ENCODE peak calls at places on chromosomes 5 and 9, in six cellular contexts. K is neural progenitor cell, A is right atrium auricular region, T is lung, V is psoas muscle, W is astrocyte. G is an unnamed sample. For H3K4me1 and H3K27me3, the result is how much of the 10 kb centered on the place peaks cover.

GRCh38 chr5:174599992-174600391 is 124.4 kb upstream of the MSX2 start:
- DNase-seq in W (no peak), A (no peak), T (no peak), K (peak), V (no peak), G (no peak)

GRCh38 chr5:62268239-62268638 is 37.8 kb upstream of the KIF2A start:
- DNase-seq in A (no peak), V (no peak), T (peak), K (no peak), W (peak), G (peak)

GRCh38 chr5:161096591-161096990 is 244.6 kb upstream of the ATP10B start:
- DNase-seq in V (no peak), A (no peak), K (no peak), W (no peak), T (no peak), G (no peak)

GRCh38 chr5:68251386-68251785 is 35.8 kb downstream of the PIK3R1 start:
- DNase-seq in T (no peak), A (no peak), V (no peak), W (peak), K (no peak), G (no peak)

GRCh38 chr5:138662599-138662998 is 87.4 kb upstream of the HSPA9 start:
- DNase-seq in W (no peak), T (no peak), A (no peak), K (no peak), V (no peak), G (no peak)

GRCh38 chr5:176187276-176188062 is 50.8 kb upstream of the SIMC1 start:
- DNase-seq in W (no peak), K (no peak), T (no peak), V (no peak), A (peak), G (no peak)

GRCh38 chr5:109354761-109355160 is 55.0 kb downstream of the PJA2 start:
- DNase-seq in K (no peak), W (no peak), T (no peak), V (peak), A (no peak), G (no peak)

GRCh38 chr5:80098951-80099350 is 63.8 kb downstream of the THBS4 start:
- DNase-seq in V (no peak), K (no peak), A (no peak), T (no peak), W (no peak), G (no peak)

GRCh38 chr5:149424371-149425315 is 45.6 kb upstream of the IL17B start:
- DNase-seq in W (no peak), K (no peak), A (no peak), T (no peak), V (peak), G (no peak)

GRCh38 chr5:159203351-159203750 is 6.0 kb downstream of the RNF145 start:
- DNase-seq in K (no peak), W (no peak), A (no peak), T (no peak), V (no peak), G (no peak)

GRCh38 chr5:90792725-90793124 is 234.1 kb downstream of the ADGRV1 start:
- DNase-seq in W (peak), V (no peak), A (no peak), T (no peak), K (no peak), G (no peak)

GRCh38 chr9:2810424-2811075 is 33.3 kb downstream of the PUM3 start:
- DNase-seq in T (no peak), V (no peak), W (peak), A (no peak), K (peak), G (no peak)

GRCh38 chr5:124839371-124839998 is 93.0 kb upstream of the ZNF608 start:
- DNase-seq in V (no peak), A (no peak), T (no peak), K (no peak), W (peak), G (no peak)

GRCh38 chr9:132776268-132776667 is 101.8 kb downstream of the AK8 start:
- DNase-seq in T (no peak), K (no peak), W (no peak), V (no peak), A (no peak), G (no peak)

GRCh38 chr5:124309241-124309977 is 437.0 kb downstream of the ZNF608 start:
- DNase-seq in V (no peak), K (peak), T (no peak), W (no peak), A (no peak), G (no peak)

GRCh38 chr5:86757824-86758223 is 140.1 kb downstream of the COX7C start:
- DNase-seq in T (no peak), W (peak), V (no peak), K (no peak), A (no peak), G (no peak)

GRCh38 chr9:2992427-2992826 is 148.5 kb upstream of the PUM3 start:
- DNase-seq in T (no peak), A (no peak), K (no peak), W (no peak), V (no peak), G (no peak)

GRCh38 chr5:110478899-110479298 is 247.6 kb downstream of the TMEM232 start:
- DNase-seq in W (peak), K (no peak), V (no peak), T (no peak), A (no peak), G (no peak)

GRCh38 chr5:8458038-8458383 is 589.1 kb downstream of the MTRR start:
- DNase-seq in W (peak), V (no peak), T (no peak), A (no peak), K (no peak), G (peak)

GRCh38 chr9:115189686-115190085 is 71.7 kb upstream of the TNC start:
- DNase-seq in K (no peak), A (no peak), T (no peak), W (peak), V (no peak), G (no peak)

GRCh38 chr5:180494510-180495181 is 467 bp downstream of the CNOT6 start:
- DNase-seq in K (peak), T (peak), V (peak), W (no peak), A (peak), G (peak)

GRCh38 chr5:55667938-55668337 is 44.2 kb downstream of the SLC38A9 start:
- DNase-seq in T (no peak), A (no peak), V (no peak), K (no peak), W (no peak), G (no peak)

GRCh38 chr5:55672477-55672911 is 39.6 kb downstream of the SLC38A9 start:
- DNase-seq in W (peak), K (no peak), V (no peak), T (no peak), A (no peak), G (no peak)

GRCh38 chr5:55665065-55665464 is 47.1 kb downstream of the SLC38A9 start:
- DNase-seq in K (no peak), A (peak), W (no peak), T (no peak), V (peak), G (no peak)

GRCh38 chr5:55671975-55672374 is 40.1 kb downstream of the SLC38A9 start:
- DNase-seq in W (no peak), K (no peak), T (no peak), V (no peak), A (no peak), G (no peak)

GRCh38 chr5:55668356-55668755 is 43.8 kb downstream of the SLC38A9 start:
- DNase-seq in W (peak), V (no peak), A (no peak), K (no peak), T (no peak), G (no peak)
- H3K27ac ChIP-seq in W (peak), V (no peak), A (no peak), K (no peak), T (no peak), G (peak)

GRCh38 chr9:107288701-107289100 is 5.6 kb downstream of the RAD23B start:
- DNase-seq in T (no peak), K (no peak), W (no peak), A (no peak), V (no peak), G (no peak)
- H3K4me1 ChIP-seq in T (under half), K (under half), W (under half), A (half or more), V (half or more), G (under half)

GRCh38 chr5:1835431-1835830 is 34.2 kb downstream of the NDUFS6 start:
- DNase-seq in W (no peak), T (no peak), K (no peak), A (no peak), V (no peak), G (peak)

GRCh38 chr5:1833264-1834021 is 32.2 kb downstream of the NDUFS6 start:
- DNase-seq in T (no peak), V (no peak), A (no peak), K (no peak), W (no peak), G (peak)

GRCh38 chr5:1832511-1833250 is 31.5 kb downstream of the NDUFS6 start:
- DNase-seq in T (no peak), V (no peak), W (no peak), A (no peak), K (no peak), G (peak)

GRCh38 chr5:1834721-1835425 is 33.7 kb downstream of the NDUFS6 start:
- DNase-seq in A (no peak), V (no peak), T (no peak), W (no peak), K (peak), G (peak)

GRCh38 chr5:1834022-1834551 is 32.9 kb downstream of the NDUFS6 start:
- DNase-seq in V (no peak), K (peak), W (no peak), A (no peak), T (no peak), G (peak)
- H3K27me3 ChIP-seq in V (under half), K (under half), W (under half), A (under half), T (under half), G (under half)

GRCh38 chr5:119290161-119290569 is 65.7 kb upstream of the TNFAIP8 start:
- DNase-seq in V (no peak), A (no peak), W (peak), T (no peak), K (no peak), G (no peak)

GRCh38 chr5:119290607-119291006 is 65.2 kb upstream of the TNFAIP8 start:
- DNase-seq in K (no peak), V (no peak), T (no peak), A (no peak), W (no peak), G (no peak)

GRCh38 chr5:119291056-119291455 is 64.8 kb upstream of the TNFAIP8 start:
- DNase-seq in T (no peak), W (no peak), V (no peak), A (no peak), K (no peak), G (no peak)

GRCh38 chr5:119288364-119289047 is 67.3 kb upstream of the TNFAIP8 start:
- DNase-seq in T (no peak), K (no peak), W (peak), V (no peak), A (no peak), G (no peak)

GRCh38 chr5:119289413-119289812 is 66.4 kb upstream of the TNFAIP8 start:
- DNase-seq in T (no peak), K (no peak), A (no peak), W (no peak), V (no peak), G (no peak)
- H3K27ac ChIP-seq in T (no peak), K (no peak), A (no peak), W (peak), V (no peak), G (peak)

GRCh38 chr9:131395027-131395744 is 1.3 kb downstream of the PRRC2B start:
- DNase-seq in W (no peak), V (no peak), T (peak), K (peak), A (no peak), G (no peak)
- H3K4me1 ChIP-seq in W (under half), V (half or more), T (under half), K (half or more), A (half or more), G (under half)

GRCh38 chr5:133818031-133818431 is 150.4 kb downstream of the C5orf15 start:
- DNase-seq in A (peak), V (peak), T (no peak), K (peak), W (peak), G (peak)

GRCh38 chr5:133819977-133820471 is 148.4 kb downstream of the C5orf15 start:
- DNase-seq in A (no peak), K (no peak), T (no peak), V (no peak), W (no peak), G (peak)

GRCh38 chr5:133818869-133819600 is 149.4 kb downstream of the C5orf15 start:
- DNase-seq in K (no peak), A (no peak), W (no peak), T (no peak), V (no peak), G (peak)

GRCh38 chr5:133816791-133817190 is 151.6 kb downstream of the C5orf15 start:
- DNase-seq in K (no peak), A (no peak), W (no peak), V (no peak), T (no peak), G (peak)

GRCh38 chr5:133817456-133817855 is 151.0 kb downstream of the C5orf15 start:
- DNase-seq in K (no peak), W (no peak), V (peak), A (no peak), T (no peak), G (peak)
- H3K27me3 ChIP-seq in K (under half), W (under half), V (under half), A (under half), T (under half), G (under half)

DNA sequence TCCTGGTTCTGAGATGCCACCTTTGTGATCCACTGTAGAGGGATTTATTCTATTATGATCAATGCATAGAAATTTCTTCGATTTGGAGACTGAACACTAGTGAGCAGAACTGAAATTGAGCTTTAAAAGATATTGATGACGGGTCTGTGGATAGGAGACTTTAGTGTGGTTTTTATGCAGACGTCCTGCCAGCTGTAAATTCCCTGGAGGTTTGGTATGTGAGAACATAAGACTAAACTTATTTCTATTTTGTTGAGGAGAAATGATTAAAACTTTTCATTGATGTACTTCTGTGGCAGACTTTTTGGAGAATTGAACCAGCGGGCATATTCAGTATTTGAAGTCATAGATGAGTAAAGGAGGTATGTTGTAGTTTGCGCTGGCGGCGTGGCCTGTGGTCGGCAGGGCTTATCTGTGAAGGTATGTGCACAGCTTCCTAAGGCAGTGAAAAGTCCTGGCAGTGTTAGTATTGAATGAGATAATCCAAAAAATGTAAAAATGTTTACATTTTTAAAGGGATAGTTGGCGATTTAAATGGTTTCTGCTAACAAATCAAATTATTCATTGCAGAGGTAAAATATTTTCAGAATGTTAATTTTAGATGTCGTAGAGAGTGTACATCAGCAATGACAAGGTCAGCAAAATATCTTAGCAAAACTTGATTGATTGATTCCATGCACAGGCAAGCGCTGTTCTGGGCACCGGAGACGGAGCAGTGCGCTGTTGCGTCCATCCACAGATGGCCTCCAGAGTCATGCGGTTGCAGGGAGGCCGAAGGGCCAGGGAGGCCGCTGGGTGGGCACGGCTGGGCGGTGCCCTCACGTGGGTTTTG is 20.4 kb downstream of the TENT4A start:
- DNase-seq in T (no peak), W (peak), K (no peak), V (no peak), A (no peak), G (peak)
- H3K27ac ChIP-seq in T (peak), W (peak), K (no peak), V (peak), A (peak), G (peak)

GRCh38 chr5:116825486-116825885 is 250.9 kb upstream of the SEMA6A start:
- DNase-seq in W (no peak), T (no peak), V (no peak), K (no peak), A (no peak), G (no peak)
- H3K4me1 ChIP-seq in W (under half), T (under half), V (under half), K (under half), A (under half), G (under half)

GRCh38 chr5:141810702-141811101 is 67.5 kb downstream of the PCDH1 start:
- DNase-seq in T (no peak), W (no peak), K (no peak), A (no peak), V (no peak), G (no peak)
- H3K27me3 ChIP-seq in T (under half), W (under half), K (under half), A (under half), V (under half), G (under half)